ENCODE peak calls at places on chromosomes 5 and 9, in ten cellular contexts. One of them, this sample, is unnamed.

GRCh38 chr5:470961-471749 is 28.2 kb downstream of the EXOC3 start:
- DNase-seq in cardiac muscle cell: no peak
- DNase-seq in lower lobe of right lung: no peak
- DNase-seq in colonic mucosa: no peak
- DNase-seq in sigmoid colon: peak
- DNase-seq in Panc1: no peak
- DNase-seq in hepatocyte: no peak
- DNase-seq in mesenchymal stem cell: peak
- DNase-seq in brain microvascular endothelial cell: no peak
- DNase-seq in fibroblast of lung: no peak
- DNase-seq in this sample: no peak

GRCh38 chr9:92954078-92954861 is 6.9 kb downstream of the FGD3 start:
- DNase-seq in hepatocyte: no peak
- DNase-seq in mesenchymal stem cell: no peak
- DNase-seq in colonic mucosa: peak
- DNase-seq in fibroblast of lung: peak
- DNase-seq in cardiac muscle cell: peak
- DNase-seq in brain microvascular endothelial cell: no peak
- DNase-seq in sigmoid colon: no peak
- DNase-seq in Panc1: no peak
- DNase-seq in lower lobe of right lung: no peak
- DNase-seq in this sample: no peak

GRCh38 chr5:95925939-95926338 is 35.7 kb downstream of the ELL2 start:
- DNase-seq in lower lobe of right lung: no peak
- DNase-seq in sigmoid colon: no peak
- DNase-seq in hepatocyte: no peak
- DNase-seq in brain microvascular endothelial cell: no peak
- DNase-seq in fibroblast of lung: no peak
- DNase-seq in colonic mucosa: no peak
- DNase-seq in Panc1: no peak
- DNase-seq in cardiac muscle cell: no peak
- DNase-seq in mesenchymal stem cell: no peak
- DNase-seq in this sample: no peak

GRCh38 chr9:93132287-93132927 is 1.6 kb downstream of the NINJ1 start:
- DNase-seq in hepatocyte: no peak
- DNase-seq in Panc1: no peak
- DNase-seq in brain microvascular endothelial cell: no peak
- DNase-seq in cardiac muscle cell: peak
- DNase-seq in sigmoid colon: peak
- DNase-seq in fibroblast of lung: peak
- DNase-seq in lower lobe of right lung: no peak
- DNase-seq in mesenchymal stem cell: peak
- DNase-seq in colonic mucosa: peak
- DNase-seq in this sample: no peak

GRCh38 chr9:34405719-34406118 is 29.0 kb upstream of the MYORG start:
- DNase-seq in mesenchymal stem cell: peak
- DNase-seq in sigmoid colon: no peak
- DNase-seq in cardiac muscle cell: peak
- DNase-seq in Panc1: no peak
- DNase-seq in hepatocyte: no peak
- DNase-seq in fibroblast of lung: peak
- DNase-seq in colonic mucosa: no peak
- DNase-seq in brain microvascular endothelial cell: peak
- DNase-seq in lower lobe of right lung: no peak
- DNase-seq in this sample: no peak

GRCh38 chr9:124880501-124880900 is 18.6 kb downstream of the ARPC5L start:
- DNase-seq in cardiac muscle cell: no peak
- DNase-seq in lower lobe of right lung: peak
- DNase-seq in colonic mucosa: no peak
- DNase-seq in sigmoid colon: no peak
- DNase-seq in fibroblast of lung: no peak
- DNase-seq in brain microvascular endothelial cell: no peak
- DNase-seq in hepatocyte: no peak
- DNase-seq in Panc1: no peak
- DNase-seq in mesenchymal stem cell: no peak
- DNase-seq in this sample: no peak

GRCh38 chr5:93789173-93790070 is 48.0 kb upstream of the POU5F2 start:
- DNase-seq in brain microvascular endothelial cell: peak
- DNase-seq in cardiac muscle cell: peak
- DNase-seq in lower lobe of right lung: no peak
- DNase-seq in fibroblast of lung: peak
- DNase-seq in colonic mucosa: no peak
- DNase-seq in sigmoid colon: no peak
- DNase-seq in Panc1: no peak
- DNase-seq in mesenchymal stem cell: peak
- DNase-seq in hepatocyte: no peak
- DNase-seq in this sample: no peak

GRCh38 chr9:114405294-114406034 is 17.7 kb upstream of the AKNA start:
- DNase-seq in hepatocyte: peak
- DNase-seq in mesenchymal stem cell: peak
- DNase-seq in cardiac muscle cell: peak
- DNase-seq in fibroblast of lung: peak
- DNase-seq in sigmoid colon: peak
- DNase-seq in colonic mucosa: peak
- DNase-seq in lower lobe of right lung: peak
- DNase-seq in brain microvascular endothelial cell: peak
- DNase-seq in Panc1: no peak
- DNase-seq in this sample: peak

GRCh38 chr5:93512799-93513198 is 68.2 kb downstream of the NR2F1-AS1 start:
- DNase-seq in fibroblast of lung: peak
- DNase-seq in lower lobe of right lung: no peak
- DNase-seq in mesenchymal stem cell: peak
- DNase-seq in colonic mucosa: no peak
- DNase-seq in sigmoid colon: no peak
- DNase-seq in hepatocyte: no peak
- DNase-seq in Panc1: no peak
- DNase-seq in cardiac muscle cell: peak
- DNase-seq in brain microvascular endothelial cell: peak
- DNase-seq in this sample: no peak

GRCh38 chr5:43469671-43470396 is 13.8 kb downstream of the TMEM267 start:
- DNase-seq in cardiac muscle cell: no peak
- DNase-seq in colonic mucosa: no peak
- DNase-seq in fibroblast of lung: no peak
- DNase-seq in hepatocyte: no peak
- DNase-seq in mesenchymal stem cell: no peak
- DNase-seq in lower lobe of right lung: no peak
- DNase-seq in Panc1: no peak
- DNase-seq in brain microvascular endothelial cell: no peak
- DNase-seq in sigmoid colon: no peak
- DNase-seq in this sample: no peak

GRCh38 chr9:1429328-1429727 is 379.2 kb downstream of the DMRT2 start:
- DNase-seq in fibroblast of lung: no peak
- DNase-seq in mesenchymal stem cell: no peak
- DNase-seq in lower lobe of right lung: no peak
- DNase-seq in cardiac muscle cell: peak
- DNase-seq in sigmoid colon: no peak
- DNase-seq in colonic mucosa: no peak
- DNase-seq in hepatocyte: no peak
- DNase-seq in brain microvascular endothelial cell: no peak
- DNase-seq in Panc1: no peak
- DNase-seq in this sample: peak

GRCh38 chr9:109117856-109118801 is 1.6 kb downstream of the TMEM245 start:
- DNase-seq in Panc1: no peak
- DNase-seq in sigmoid colon: no peak
- DNase-seq in colonic mucosa: peak
- DNase-seq in cardiac muscle cell: peak
- DNase-seq in brain microvascular endothelial cell: peak
- DNase-seq in hepatocyte: peak
- DNase-seq in fibroblast of lung: peak
- DNase-seq in mesenchymal stem cell: peak
- DNase-seq in lower lobe of right lung: no peak
- DNase-seq in this sample: no peak
- H3K27ac ChIP-seq in Panc1: peak
- H3K27ac ChIP-seq in sigmoid colon: peak
- H3K27ac ChIP-seq in colonic mucosa: peak
- H3K27ac ChIP-seq in cardiac muscle cell: peak
- H3K27ac ChIP-seq in brain microvascular endothelial cell: peak
- H3K27ac ChIP-seq in hepatocyte: peak
- H3K27ac ChIP-seq in fibroblast of lung: peak
- H3K27ac ChIP-seq in mesenchymal stem cell: peak
- H3K27ac ChIP-seq in lower lobe of right lung: peak
- H3K27ac ChIP-seq in this sample: no peak

GRCh38 chr9:106886111-106887046 is 23.4 kb downstream of the ZNF462 start:
- DNase-seq in lower lobe of right lung: no peak
- DNase-seq in Panc1: no peak
- DNase-seq in hepatocyte: no peak
- DNase-seq in fibroblast of lung: peak
- DNase-seq in sigmoid colon: no peak
- DNase-seq in cardiac muscle cell: no peak
- DNase-seq in mesenchymal stem cell: no peak
- DNase-seq in brain microvascular endothelial cell: no peak
- DNase-seq in colonic mucosa: no peak
- DNase-seq in this sample: no peak
- H3K27ac ChIP-seq in lower lobe of right lung: peak
- H3K27ac ChIP-seq in Panc1: no peak
- H3K27ac ChIP-seq in hepatocyte: peak
- H3K27ac ChIP-seq in fibroblast of lung: peak
- H3K27ac ChIP-seq in sigmoid colon: peak
- H3K27ac ChIP-seq in cardiac muscle cell: no peak
- H3K27ac ChIP-seq in mesenchymal stem cell: peak
- H3K27ac ChIP-seq in brain microvascular endothelial cell: no peak
- H3K27ac ChIP-seq in colonic mucosa: peak
- H3K27ac ChIP-seq in this sample: no peak

GRCh38 chr5:153880094-153880493 is 158.6 kb downstream of the FAM114A2 start:
- DNase-seq in brain microvascular endothelial cell: no peak
- DNase-seq in sigmoid colon: no peak
- DNase-seq in colonic mucosa: no peak
- DNase-seq in lower lobe of right lung: no peak
- DNase-seq in cardiac muscle cell: no peak
- DNase-seq in Panc1: no peak
- DNase-seq in mesenchymal stem cell: no peak
- DNase-seq in fibroblast of lung: no peak
- DNase-seq in hepatocyte: no peak
- DNase-seq in this sample: no peak

GRCh38 chr5:153884266-153884957 is 154.3 kb downstream of the FAM114A2 start:
- DNase-seq in Panc1: no peak
- DNase-seq in colonic mucosa: no peak
- DNase-seq in brain microvascular endothelial cell: no peak
- DNase-seq in mesenchymal stem cell: no peak
- DNase-seq in fibroblast of lung: no peak
- DNase-seq in cardiac muscle cell: no peak
- DNase-seq in hepatocyte: no peak
- DNase-seq in sigmoid colon: no peak
- DNase-seq in lower lobe of right lung: no peak
- DNase-seq in this sample: no peak

GRCh38 chr5:153885166-153885565 is 153.5 kb downstream of the FAM114A2 start:
- DNase-seq in brain microvascular endothelial cell: no peak
- DNase-seq in lower lobe of right lung: no peak
- DNase-seq in fibroblast of lung: no peak
- DNase-seq in cardiac muscle cell: no peak
- DNase-seq in sigmoid colon: no peak
- DNase-seq in hepatocyte: no peak
- DNase-seq in colonic mucosa: no peak
- DNase-seq in mesenchymal stem cell: no peak
- DNase-seq in Panc1: no peak
- DNase-seq in this sample: no peak

GRCh38 chr5:153881687-153882086 is 157.0 kb downstream of the FAM114A2 start:
- DNase-seq in hepatocyte: no peak
- DNase-seq in colonic mucosa: no peak
- DNase-seq in fibroblast of lung: no peak
- DNase-seq in sigmoid colon: no peak
- DNase-seq in Panc1: no peak
- DNase-seq in lower lobe of right lung: no peak
- DNase-seq in mesenchymal stem cell: no peak
- DNase-seq in cardiac muscle cell: no peak
- DNase-seq in brain microvascular endothelial cell: no peak
- DNase-seq in this sample: no peak

DNA sequence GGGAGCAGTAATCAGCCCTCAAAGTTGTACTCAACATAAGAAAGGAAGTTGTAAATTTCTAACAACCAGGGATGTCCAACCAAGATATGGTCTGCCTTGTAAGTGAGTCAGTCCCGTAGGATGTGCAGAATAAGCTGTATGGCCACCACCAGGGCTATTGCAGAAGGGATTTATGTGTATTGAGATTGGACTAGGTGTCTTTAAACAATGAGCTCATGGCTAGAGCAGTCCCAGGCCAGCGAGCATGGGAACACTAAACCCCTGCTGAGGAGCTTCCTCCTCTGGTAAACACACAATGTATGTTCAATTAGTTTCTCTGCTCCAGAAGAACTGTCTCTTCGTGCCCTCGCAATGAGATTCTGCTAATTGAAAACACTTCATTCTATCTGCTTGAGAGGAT is 154.9 kb downstream of the FAM114A2 start:
- DNase-seq in mesenchymal stem cell: peak
- DNase-seq in cardiac muscle cell: no peak
- DNase-seq in Panc1: no peak
- DNase-seq in colonic mucosa: no peak
- DNase-seq in hepatocyte: peak
- DNase-seq in brain microvascular endothelial cell: peak
- DNase-seq in lower lobe of right lung: no peak
- DNase-seq in sigmoid colon: no peak
- DNase-seq in fibroblast of lung: peak
- DNase-seq in this sample: no peak
- H3K27ac ChIP-seq in mesenchymal stem cell: no peak
- H3K27ac ChIP-seq in cardiac muscle cell: no peak
- H3K27ac ChIP-seq in Panc1: no peak
- H3K27ac ChIP-seq in colonic mucosa: no peak
- H3K27ac ChIP-seq in hepatocyte: peak
- H3K27ac ChIP-seq in brain microvascular endothelial cell: no peak
- H3K27ac ChIP-seq in lower lobe of right lung: no peak
- H3K27ac ChIP-seq in sigmoid colon: no peak
- H3K27ac ChIP-seq in fibroblast of lung: no peak
- H3K27ac ChIP-seq in this sample: no peak

GRCh38 chr5:41793156-41793770 is 77.0 kb downstream of the OXCT1 start:
- DNase-seq in fibroblast of lung: peak
- DNase-seq in Panc1: no peak
- DNase-seq in cardiac muscle cell: peak
- DNase-seq in sigmoid colon: no peak
- DNase-seq in colonic mucosa: no peak
- DNase-seq in lower lobe of right lung: no peak
- DNase-seq in brain microvascular endothelial cell: peak
- DNase-seq in hepatocyte: peak
- DNase-seq in mesenchymal stem cell: peak
- DNase-seq in this sample: no peak

GRCh38 chr5:41790038-41790776 is 80.0 kb downstream of the OXCT1 start:
- DNase-seq in mesenchymal stem cell: no peak
- DNase-seq in hepatocyte: peak
- DNase-seq in Panc1: no peak
- DNase-seq in lower lobe of right lung: no peak
- DNase-seq in colonic mucosa: no peak
- DNase-seq in brain microvascular endothelial cell: no peak
- DNase-seq in fibroblast of lung: peak
- DNase-seq in cardiac muscle cell: no peak
- DNase-seq in sigmoid colon: no peak
- DNase-seq in this sample: no peak

GRCh38 chr5:41788800-41789395 is 81.3 kb downstream of the OXCT1 start:
- DNase-seq in mesenchymal stem cell: peak
- DNase-seq in lower lobe of right lung: no peak
- DNase-seq in colonic mucosa: no peak
- DNase-seq in brain microvascular endothelial cell: peak
- DNase-seq in fibroblast of lung: peak
- DNase-seq in hepatocyte: no peak
- DNase-seq in Panc1: no peak
- DNase-seq in sigmoid colon: no peak
- DNase-seq in cardiac muscle cell: peak
- DNase-seq in this sample: no peak

GRCh38 chr5:41787257-41787656 is 83.0 kb downstream of the OXCT1 start:
- DNase-seq in cardiac muscle cell: no peak
- DNase-seq in colonic mucosa: no peak
- DNase-seq in brain microvascular endothelial cell: no peak
- DNase-seq in mesenchymal stem cell: no peak
- DNase-seq in lower lobe of right lung: no peak
- DNase-seq in fibroblast of lung: no peak
- DNase-seq in sigmoid colon: no peak
- DNase-seq in hepatocyte: no peak
- DNase-seq in Panc1: no peak
- DNase-seq in this sample: no peak

GRCh38 chr5:41789434-41789833 is 80.8 kb downstream of the OXCT1 start:
- DNase-seq in brain microvascular endothelial cell: no peak
- DNase-seq in mesenchymal stem cell: no peak
- DNase-seq in lower lobe of right lung: no peak
- DNase-seq in Panc1: no peak
- DNase-seq in cardiac muscle cell: no peak
- DNase-seq in colonic mucosa: no peak
- DNase-seq in fibroblast of lung: peak
- DNase-seq in hepatocyte: no peak
- DNase-seq in sigmoid colon: no peak
- DNase-seq in this sample: no peak
- H3K27ac ChIP-seq in brain microvascular endothelial cell: peak
- H3K27ac ChIP-seq in mesenchymal stem cell: peak
- H3K27ac ChIP-seq in lower lobe of right lung: no peak
- H3K27ac ChIP-seq in Panc1: no peak
- H3K27ac ChIP-seq in cardiac muscle cell: no peak
- H3K27ac ChIP-seq in colonic mucosa: no peak
- H3K27ac ChIP-seq in fibroblast of lung: no peak
- H3K27ac ChIP-seq in hepatocyte: no peak
- H3K27ac ChIP-seq in sigmoid colon: peak
- H3K27ac ChIP-seq in this sample: no peak

This sample was measured in substantia nigra.